ENCODE peak calls at places on chromosomes 16 and 17, in five cellular contexts. One of them, this sample, is unnamed.

GRCh38 chr16:654034-654433 is 4.9 kb downstream of the WDR90 start:
- DNase-seq in stomach: no peak
- DNase-seq in GM12878: no peak
- DNase-seq in esophagus muscularis mucosa: no peak
- DNase-seq in K562: no peak
- DNase-seq in this sample: no peak

GRCh38 chr17:51700011-51700760 is 439.8 kb downstream of the UTP18 start:
- DNase-seq in stomach: no peak
- DNase-seq in GM12878: no peak
- DNase-seq in esophagus muscularis mucosa: no peak
- DNase-seq in K562: no peak
- DNase-seq in this sample: no peak

GRCh38 chr16:79097781-79098180 is 502.8 kb downstream of the MAF start:
- DNase-seq in stomach: no peak
- DNase-seq in GM12878: no peak
- DNase-seq in esophagus muscularis mucosa: no peak
- DNase-seq in K562: no peak
- DNase-seq in this sample: no peak

GRCh38 chr16:56094231-56094630 is 97.1 kb upstream of the GNAO1 start:
- DNase-seq in stomach: no peak
- DNase-seq in GM12878: no peak
- DNase-seq in esophagus muscularis mucosa: no peak
- DNase-seq in K562: no peak
- DNase-seq in this sample: no peak

GRCh38 chr17:55492951-55493350 is 18.3 kb downstream of the SMIM36 start:
- DNase-seq in stomach: no peak
- DNase-seq in GM12878: no peak
- DNase-seq in esophagus muscularis mucosa: no peak
- DNase-seq in K562: no peak
- DNase-seq in this sample: no peak

GRCh38 chr16:31439519-31439918 is 3.1 kb downstream of the ZNF843 start:
- DNase-seq in stomach: no peak
- DNase-seq in GM12878: no peak
- DNase-seq in esophagus muscularis mucosa: no peak
- DNase-seq in K562: no peak
- DNase-seq in this sample: peak

GRCh38 chr17:75784473-75785015 is at the start of gene UNK:
- DNase-seq in stomach: peak
- DNase-seq in GM12878: peak
- DNase-seq in esophagus muscularis mucosa: peak
- DNase-seq in K562: peak
- DNase-seq in this sample: peak

GRCh38 chr17:76474894-76475293 is 7.5 kb downstream of the AANAT start:
- DNase-seq in stomach: no peak
- DNase-seq in GM12878: no peak
- DNase-seq in esophagus muscularis mucosa: no peak
- DNase-seq in K562: no peak
- DNase-seq in this sample: no peak

GRCh38 chr16:19757762-19758595 is 39.9 kb downstream of the IQCK start:
- DNase-seq in stomach: no peak
- DNase-seq in GM12878: no peak
- DNase-seq in esophagus muscularis mucosa: no peak
- DNase-seq in K562: no peak
- DNase-seq in this sample: no peak

GRCh38 chr16:50626868-50627267 is 54.2 kb downstream of the SNX20 start:
- DNase-seq in stomach: no peak
- DNase-seq in GM12878: no peak
- DNase-seq in esophagus muscularis mucosa: no peak
- DNase-seq in K562: no peak
- DNase-seq in this sample: no peak

GRCh38 chr17:58530655-58531054 is 16.2 kb upstream of the MTMR4 start:
- DNase-seq in stomach: no peak
- DNase-seq in GM12878: no peak
- DNase-seq in esophagus muscularis mucosa: no peak
- DNase-seq in K562: no peak
- DNase-seq in this sample: no peak

GRCh38 chr17:50569592-50569991 is 9.1 kb downstream of the CACNA1G start:
- DNase-seq in stomach: no peak
- DNase-seq in GM12878: no peak
- DNase-seq in esophagus muscularis mucosa: no peak
- DNase-seq in K562: no peak
- DNase-seq in this sample: no peak

GRCh38 chr17:36092228-36092627 is 2.3 kb upstream of the CCL3 start:
- DNase-seq in stomach: no peak
- DNase-seq in GM12878: peak
- DNase-seq in esophagus muscularis mucosa: no peak
- DNase-seq in K562: no peak
- DNase-seq in this sample: no peak

GRCh38 chr17:5282639-5283217 is 644 bp downstream of the RABEP1 start:
- DNase-seq in stomach: no peak
- DNase-seq in GM12878: no peak
- DNase-seq in esophagus muscularis mucosa: no peak
- DNase-seq in K562: no peak
- DNase-seq in this sample: no peak

GRCh38 chr17:10772425-10773380 is 31.2 kb downstream of the TMEM238L start:
- DNase-seq in stomach: peak
- DNase-seq in GM12878: no peak
- DNase-seq in esophagus muscularis mucosa: no peak
- DNase-seq in K562: peak
- DNase-seq in this sample: peak

GRCh38 chr17:79023886-79024771 is at the start of gene C1QTNF1:
- DNase-seq in stomach: peak
- DNase-seq in GM12878: no peak
- DNase-seq in esophagus muscularis mucosa: no peak
- DNase-seq in K562: no peak
- DNase-seq in this sample: peak

GRCh38 chr17:19311016-19311415 is 51.5 kb downstream of the B9D1 start:
- DNase-seq in stomach: no peak
- DNase-seq in GM12878: no peak
- DNase-seq in esophagus muscularis mucosa: no peak
- DNase-seq in K562: no peak
- DNase-seq in this sample: peak

GRCh38 chr16:89022051-89022836 is 45.2 kb upstream of the CBFA2T3 start:
- DNase-seq in stomach: no peak
- DNase-seq in GM12878: no peak
- DNase-seq in esophagus muscularis mucosa: no peak
- DNase-seq in K562: no peak
- DNase-seq in this sample: peak

GRCh38 chr16:88854306-88855111 is 2.2 kb downstream of the GALNS start:
- DNase-seq in stomach: no peak
- DNase-seq in GM12878: no peak
- DNase-seq in esophagus muscularis mucosa: no peak
- DNase-seq in K562: peak
- DNase-seq in this sample: no peak

GRCh38 chr17:19338031-19338990 is 24.2 kb downstream of the B9D1 start:
- DNase-seq in stomach: peak
- DNase-seq in GM12878: no peak
- DNase-seq in esophagus muscularis mucosa: no peak
- DNase-seq in K562: peak
- DNase-seq in this sample: peak

GRCh38 chr17:35988164-35988563 is 1.6 kb upstream of the CCL14 start:
- DNase-seq in stomach: no peak
- DNase-seq in GM12878: no peak
- DNase-seq in esophagus muscularis mucosa: no peak
- DNase-seq in K562: no peak
- DNase-seq in this sample: no peak

GRCh38 chr16:28974437-28975157 is at the start of gene SPNS1:
- DNase-seq in stomach: peak
- DNase-seq in GM12878: peak
- DNase-seq in esophagus muscularis mucosa: peak
- DNase-seq in K562: peak
- DNase-seq in this sample: peak
- TF ChIP-seq EP300 in stomach: no peak
- TF ChIP-seq EP300 in GM12878: peak
- TF ChIP-seq EP300 in esophagus muscularis mucosa: no peak
- TF ChIP-seq EP300 in K562: peak
- TF ChIP-seq EP300 in this sample: peak

DNA sequence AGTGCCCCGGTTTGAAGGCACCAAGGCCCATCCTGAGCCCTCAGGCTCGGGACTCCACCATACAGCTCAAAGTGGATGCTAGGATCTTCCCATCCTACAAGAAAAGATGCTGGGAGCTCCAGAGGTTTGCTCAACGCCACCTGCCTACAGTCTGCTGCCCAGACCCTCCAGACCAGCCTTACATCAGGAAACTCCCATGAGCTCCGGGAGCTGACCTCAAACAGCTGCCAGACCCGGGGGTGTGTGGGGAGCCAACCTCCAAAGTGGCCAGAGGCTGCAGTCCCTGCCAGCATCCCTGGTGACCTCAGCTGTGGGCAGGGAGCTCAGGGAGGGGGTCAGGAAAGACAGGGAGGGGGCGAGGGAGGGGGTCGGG is 43.8 kb downstream of the C16orf82 start:
- DNase-seq in stomach: no peak
- DNase-seq in GM12878: no peak
- DNase-seq in esophagus muscularis mucosa: no peak
- DNase-seq in K562: no peak
- DNase-seq in this sample: no peak
- H3K4me3 ChIP-seq in stomach: no peak
- H3K4me3 ChIP-seq in GM12878: no peak
- H3K4me3 ChIP-seq in esophagus muscularis mucosa: no peak
- H3K4me3 ChIP-seq in K562: no peak
- H3K4me3 ChIP-seq in this sample: no peak

GRCh38 chr16:68902376-68903345 is 59.3 kb downstream of the TANGO6 start:
- DNase-seq in stomach: no peak
- DNase-seq in GM12878: no peak
- DNase-seq in esophagus muscularis mucosa: no peak
- DNase-seq in K562: peak
- DNase-seq in this sample: no peak
- TF ChIP-seq EP300 in stomach: no peak
- TF ChIP-seq EP300 in GM12878: no peak
- TF ChIP-seq EP300 in esophagus muscularis mucosa: no peak
- TF ChIP-seq EP300 in K562: no peak
- TF ChIP-seq EP300 in this sample: no peak

GRCh38 chr17:18158022-18158600 is 25.5 kb upstream of the ALKBH5 start:
- DNase-seq in stomach: peak
- DNase-seq in GM12878: peak
- DNase-seq in esophagus muscularis mucosa: peak
- DNase-seq in K562: peak
- DNase-seq in this sample: peak

GRCh38 chr17:18156171-18156975 is 27.3 kb upstream of the ALKBH5 start:
- DNase-seq in stomach: no peak
- DNase-seq in GM12878: no peak
- DNase-seq in esophagus muscularis mucosa: no peak
- DNase-seq in K562: no peak
- DNase-seq in this sample: no peak

GRCh38 chr17:18156976-18157280 is 26.7 kb upstream of the ALKBH5 start:
- DNase-seq in stomach: no peak
- DNase-seq in GM12878: no peak
- DNase-seq in esophagus muscularis mucosa: no peak
- DNase-seq in K562: no peak
- DNase-seq in this sample: no peak

GRCh38 chr17:18159551-18160120 is 24.0 kb upstream of the ALKBH5 start:
- DNase-seq in stomach: no peak
- DNase-seq in GM12878: no peak
- DNase-seq in esophagus muscularis mucosa: no peak
- DNase-seq in K562: no peak
- DNase-seq in this sample: no peak

DNA sequence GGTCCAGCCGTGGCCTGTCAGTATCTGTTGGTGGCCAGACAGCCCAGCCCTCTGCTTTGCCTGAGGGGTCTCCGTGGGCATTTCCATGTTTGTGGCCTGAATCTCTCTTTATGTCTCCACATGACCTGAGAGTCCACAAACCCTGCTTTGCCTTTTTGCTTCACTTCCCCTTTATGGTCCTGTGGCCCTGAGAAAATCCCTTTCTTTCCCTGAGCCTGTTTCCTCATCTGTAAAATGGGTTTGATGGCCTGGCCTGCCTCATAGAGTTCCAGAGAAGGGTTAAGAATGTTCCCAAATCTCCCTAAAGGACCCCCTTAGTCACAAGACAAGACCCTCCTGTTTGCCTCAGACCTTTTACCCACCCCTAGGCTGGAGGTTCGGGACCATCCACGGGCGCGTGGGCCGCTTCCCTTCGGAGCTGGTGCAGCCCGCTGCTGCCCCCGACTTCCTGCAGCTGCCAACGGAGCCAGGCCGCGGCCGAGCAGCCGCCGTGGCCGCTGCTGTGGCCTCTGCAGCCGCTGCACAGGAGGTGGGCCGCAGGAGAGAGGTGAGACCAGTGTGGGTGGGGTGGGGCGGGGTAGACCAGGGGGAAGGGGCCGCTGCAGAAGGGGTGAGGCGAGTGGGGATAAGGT is 26.2 kb upstream of the ALKBH5 start:
- DNase-seq in stomach: no peak
- DNase-seq in GM12878: no peak
- DNase-seq in esophagus muscularis mucosa: no peak
- DNase-seq in K562: no peak
- DNase-seq in this sample: no peak
- H3K4me3 ChIP-seq in stomach: peak
- H3K4me3 ChIP-seq in GM12878: no peak
- H3K4me3 ChIP-seq in esophagus muscularis mucosa: no peak
- H3K4me3 ChIP-seq in K562: no peak
- H3K4me3 ChIP-seq in this sample: no peak

DNA sequence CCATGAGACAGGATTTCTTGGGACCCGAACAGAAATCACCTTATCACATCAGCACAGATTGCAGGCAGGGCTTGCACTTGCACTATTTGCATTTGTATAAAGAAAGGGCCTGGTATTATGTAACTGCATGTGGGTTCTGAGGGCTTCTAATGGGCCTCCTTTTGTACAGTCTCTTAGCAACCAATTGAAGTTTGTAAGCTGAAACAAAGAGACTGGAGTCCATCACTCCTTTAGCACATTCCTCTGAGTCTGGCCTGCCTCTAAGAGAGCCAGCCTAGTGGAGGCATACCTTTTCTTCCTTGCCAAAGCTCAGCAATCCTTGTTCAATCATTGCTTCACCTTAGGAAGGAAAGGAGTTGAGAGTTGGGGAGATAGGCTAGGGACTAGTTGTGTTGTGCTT is 387.1 kb downstream of the XYLT1 start:
- DNase-seq in stomach: no peak
- DNase-seq in GM12878: no peak
- DNase-seq in esophagus muscularis mucosa: no peak
- DNase-seq in K562: no peak
- DNase-seq in this sample: no peak
- TF ChIP-seq EP300 in stomach: no peak
- TF ChIP-seq EP300 in GM12878: no peak
- TF ChIP-seq EP300 in esophagus muscularis mucosa: no peak
- TF ChIP-seq EP300 in K562: no peak
- TF ChIP-seq EP300 in this sample: no peak